ENCODE peak calls at places on chromosome 15, in four cellular contexts. V, X, J and P are unnamed samples.

GRCh38 chr15:71424765-71425164 is 309.5 kb downstream of the THSD4 start:
- DNase-seq in V (no peak), X (peak), J (no peak), P (no peak)

GRCh38 chr15:50813089-50813488 is 47.6 kb upstream of the SPPL2A start:
- DNase-seq in V (no peak), X (no peak), J (no peak), P (no peak)

GRCh38 chr15:78618064-78618463 is 2.7 kb downstream of the CHRNA3 start:
- DNase-seq in V (no peak), X (no peak), J (no peak), P (no peak)

GRCh38 chr15:57057134-57057930 is 138.9 kb downstream of the TCF12 start:
- DNase-seq in V (no peak), X (no peak), J (no peak), P (no peak)

GRCh38 chr15:88344786-88345185 is 88.2 kb upstream of the NTRK3 start:
- DNase-seq in V (no peak), X (no peak), J (no peak), P (no peak)

GRCh38 chr15:71272932-71273331 is 157.7 kb downstream of the THSD4 start:
- DNase-seq in V (no peak), X (peak), J (no peak), P (no peak)

GRCh38 chr15:81858586-81858985 is 187.2 kb downstream of the MEX3B start:
- DNase-seq in V (no peak), X (no peak), J (no peak), P (no peak)

GRCh38 chr15:75828429-75828828 is 14.8 kb upstream of the UBE2Q2 start:
- DNase-seq in V (no peak), X (no peak), J (no peak), P (no peak)

GRCh38 chr15:35743320-35743719 is 197.4 kb upstream of the DPH6 start:
- DNase-seq in V (no peak), X (no peak), J (no peak), P (no peak)

GRCh38 chr15:41465822-41466421 is 27.8 kb upstream of the ITPKA start:
- DNase-seq in V (no peak), X (peak), J (no peak), P (no peak)

GRCh38 chr15:64622410-64623260 is 152.8 kb downstream of the RBPMS2 start:
- DNase-seq in V (no peak), X (no peak), J (no peak), P (peak)

GRCh38 chr15:77774350-77774749 is 141.6 kb upstream of the LINGO1 start:
- DNase-seq in V (no peak), X (no peak), J (no peak), P (no peak)

GRCh38 chr15:96338772-96339661 is 8.5 kb downstream of the NR2F2 start:
- DNase-seq in V (no peak), X (peak), J (no peak), P (no peak)

GRCh38 chr15:60574801-60575631 is 96.1 kb upstream of the ICE2 start:
- DNase-seq in V (no peak), X (no peak), J (no peak), P (no peak)

GRCh38 chr15:101445562-101446526 is 43.7 kb downstream of the PCSK6 start:
- DNase-seq in V (no peak), X (peak), J (no peak), P (no peak)

GRCh38 chr15:54149115-54149531 is 170.9 kb downstream of the UNC13C start:
- DNase-seq in V (no peak), X (no peak), J (no peak), P (no peak)

GRCh38 chr15:68542771-68543544 is 35.8 kb upstream of the CORO2B start:
- DNase-seq in V (peak), X (peak), J (peak), P (no peak)

GRCh38 chr15:64110945-64111678 is 15.3 kb downstream of the SNX1 start:
- DNase-seq in V (no peak), X (no peak), J (no peak), P (no peak)

GRCh38 chr15:84702961-84703482 is 12.9 kb downstream of the SEC11A start:
- DNase-seq in V (peak), X (peak), J (no peak), P (no peak)

GRCh38 chr15:58440181-58440910 is 8.6 kb downstream of the LIPC start:
- DNase-seq in V (peak), X (no peak), J (peak), P (no peak)

GRCh38 chr15:82021992-82022391 is 23.8 kb downstream of the MEX3B start:
- DNase-seq in V (no peak), X (peak), J (no peak), P (no peak)

GRCh38 chr15:66821307-66821706 is 119.3 kb downstream of the SMAD6 start:
- DNase-seq in V (no peak), X (no peak), J (no peak), P (no peak)

GRCh38 chr15:73069109-73069508 is 16.8 kb downstream of the NEO1 start:
- DNase-seq in V (no peak), X (no peak), J (no peak), P (no peak)

GRCh38 chr15:90078965-90079364 is 23.3 kb downstream of the IDH2 start:
- DNase-seq in V (no peak), X (no peak), J (no peak), P (no peak)

GRCh38 chr15:50247819-50248650 is 17.5 kb downstream of the HDC start:
- DNase-seq in V (peak), X (no peak), J (no peak), P (peak)

GRCh38 chr15:70171224-70171886 is 73.6 kb upstream of the TLE3 start:
- DNase-seq in V (no peak), X (no peak), J (no peak), P (no peak)